ENCODE peak calls at places on chromosome 4, in four cellular contexts. D, S, K and Y are unnamed samples.

GRCh38 chr4:153488719-153489384 is 22.7 kb downstream of the TMEM131L start:
- DNase-seq in D (peak), S (no peak), K (peak), Y (peak)

GRCh38 chr4:17613761-17614415 is 553 bp upstream of the MED28 start:
- DNase-seq in D (peak), S (peak), K (no peak), Y (no peak)

GRCh38 chr4:168514249-168514852 is 17.5 kb downstream of the PALLD start:
- DNase-seq in D (no peak), S (no peak), K (peak), Y (no peak)

GRCh38 chr4:57122959-57123358 is 12.8 kb upstream of the IGFBP7 start:
- DNase-seq in D (no peak), S (no peak), K (no peak), Y (no peak)

GRCh38 chr4:3201718-3202702 is 46.9 kb upstream of the MSANTD1 start:
- DNase-seq in D (no peak), S (peak), K (no peak), Y (no peak)

GRCh38 chr4:48939785-48940184 is 33.2 kb upstream of the OCIAD2 start:
- DNase-seq in D (no peak), S (peak), K (no peak), Y (no peak)

GRCh38 chr4:187922274-187922673 is 73.3 kb upstream of the ZFP42 start:
- DNase-seq in D (no peak), S (no peak), K (no peak), Y (no peak)

GRCh38 chr4:184713887-184714286 is 20.0 kb downstream of the CENPU start:
- DNase-seq in D (no peak), S (no peak), K (no peak), Y (no peak)

GRCh38 chr4:123587983-123588494 is 191.4 kb downstream of the SPRY1 start:
- DNase-seq in D (peak), S (peak), K (no peak), Y (no peak)

GRCh38 chr4:184382189-184382846 is 92.0 kb downstream of the IRF2 start:
- DNase-seq in D (peak), S (peak), K (no peak), Y (no peak)

GRCh38 chr4:98434816-98435215 is 173.6 kb downstream of the RAP1GDS1 start:
- DNase-seq in D (no peak), S (no peak), K (no peak), Y (no peak)

GRCh38 chr4:23970193-23970850 is 80.5 kb upstream of the PPARGC1A start:
- DNase-seq in D (no peak), S (no peak), K (no peak), Y (no peak)

GRCh38 chr4:85170241-85170640 is 203.8 kb upstream of the WDFY3 start:
- DNase-seq in D (no peak), S (no peak), K (no peak), Y (no peak)

GRCh38 chr4:15040916-15041463 is 38.7 kb downstream of the CPEB2 start:
- DNase-seq in D (no peak), S (peak), K (no peak), Y (no peak)